ENCODE peak calls at places on chromosome 6, in four cellular contexts. M, G, F and N are unnamed samples.

GRCh38 chr6:149284904-149285303 is 32.6 kb upstream of the TAB2 start:
- DNase-seq in F (no peak), G (no peak), M (no peak), N (no peak)

GRCh38 chr6:165849539-165850430 is 186.7 kb upstream of the PDE10A start:
- DNase-seq in G (no peak), F (no peak), M (peak; percentile 35), N (no peak)

GRCh38 chr6:70547313-70547712 is 19.4 kb upstream of the SDHAF4 start:
- DNase-seq in F (no peak), G (no peak), M (no peak), N (no peak)

GRCh38 chr6:84415068-84415467 is 187.6 kb upstream of the CEP162 start:
- DNase-seq in F (no peak), M (no peak), G (no peak), N (no peak)

GRCh38 chr6:6925391-6926164 is 182.2 kb upstream of the RREB1 start:
- DNase-seq in G (no peak), M (no peak), F (no peak), N (no peak)

GRCh38 chr6:85360794-85361642 is 88.9 kb upstream of the NT5E start:
- DNase-seq in G (no peak), F (no peak), M (no peak), N (no peak)

GRCh38 chr6:12592634-12593033 is 123.9 kb upstream of the PHACTR1 start:
- DNase-seq in M (no peak), F (no peak), G (no peak), N (no peak)

GRCh38 chr6:73728548-73729205 is 32.7 kb downstream of the CD109 start:
- DNase-seq in G (no peak), F (no peak), M (no peak), N (no peak)

GRCh38 chr6:9250852-9251251 is 815.5 kb upstream of the SLC35B3 start:
- DNase-seq in G (no peak), M (peak; percentile 68), F (no peak), N (no peak)

GRCh38 chr6:137231156-137231555 is 12.0 kb upstream of the IFNGR1 start:
- DNase-seq in G (no peak), M (no peak), F (no peak), N (no peak)

GRCh38 chr6:89610149-89610642 is 28.4 kb downstream of the LYRM2 start:
- DNase-seq in M (peak; percentile 66), G (no peak), F (no peak), N (peak; percentile 91)

GRCh38 chr6:140203611-140204553 is 829.4 kb upstream of the CITED2 start:
- DNase-seq in M (no peak), F (no peak), G (no peak), N (no peak)

GRCh38 chr6:163180874-163181541 is 233.5 kb upstream of the QKI start:
- DNase-seq in M (peak; percentile 84), G (no peak), F (peak; percentile 76), N (no peak)

GRCh38 chr6:107613980-107614379 is 124.1 kb downstream of the SOBP start:
- DNase-seq in M (no peak), G (no peak), F (no peak), N (no peak)

GRCh38 chr6:32074996-32075532 is 34.1 kb downstream of the TNXB start:
- DNase-seq in G (peak; percentile 7), M (no peak), F (no peak), N (no peak)

GRCh38 chr6:45587229-45588060 is 209.7 kb upstream of the SUPT3H start:
- DNase-seq in G (no peak), F (no peak), M (no peak), N (no peak)

GRCh38 chr6:130282234-130282995 is 59.7 kb upstream of the SAMD3 start:
- DNase-seq in F (no peak), G (no peak), M (no peak), N (no peak)